ENCODE peak calls at places on chromosomes 1 and 21, in five cellular contexts. F, W, X, D and Q are unnamed samples.

GRCh38 chr1:240194120-240194519 is 102.4 kb downstream of the FMN2 start:
- DNase-seq in F (no peak), W (no peak), X (no peak), D (no peak), Q (no peak)

GRCh38 chr1:112788561-112788960 is 73.4 kb upstream of the PPM1J start:
- DNase-seq in F (no peak), W (no peak), X (no peak), D (peak; percentile 17), Q (no peak)

GRCh38 chr1:156368157-156368658 is 803 bp upstream of the RHBG start:
- DNase-seq in F (no peak), W (no peak), X (no peak), D (peak; percentile 31), Q (no peak)

GRCh38 chr1:23643668-23644554 is 47.7 kb upstream of the RPL11 start:
- DNase-seq in F (no peak), W (no peak), X (no peak), D (no peak), Q (no peak)

GRCh38 chr1:36207339-36207738 is 16.9 kb upstream of the THRAP3 start:
- DNase-seq in F (no peak), W (peak; percentile 69), X (no peak), D (peak; percentile 44), Q (no peak)

GRCh38 chr1:56202743-56203142 is 376.6 kb downstream of the PLPP3 start:
- DNase-seq in F (no peak), W (no peak), X (no peak), D (peak; percentile 55), Q (no peak)

GRCh38 chr1:178438432-178438831 is 58.3 kb downstream of the CLEC20A start:
- DNase-seq in F (peak; percentile 10), W (no peak), X (no peak), D (peak; percentile 24), Q (peak; percentile 9)

GRCh38 chr1:31407029-31407626 is 5.9 kb upstream of the SERINC2 start:
- DNase-seq in F (no peak), W (no peak), X (no peak), D (no peak), Q (no peak)

GRCh38 chr1:234617986-234618725 is 8.2 kb upstream of the IRF2BP2 start:
- DNase-seq in F (peak; percentile 33), W (no peak), X (no peak), D (peak; percentile 58), Q (peak; percentile 33)

GRCh38 chr1:161098161-161099068 is at the start of gene KLHDC9:
- DNase-seq in F (no peak), W (peak; percentile 96), X (peak; percentile 87), D (peak; percentile 84), Q (peak; percentile 89)

GRCh38 chr1:41678141-41678878 is 193.8 kb upstream of the EDN2 start:
- DNase-seq in F (no peak), W (no peak), X (no peak), D (no peak), Q (no peak)

GRCh38 chr1:7783178-7783711 is 846 bp upstream of the PER3 start:
- DNase-seq in F (peak; percentile 42), W (peak; percentile 90), X (no peak), D (peak; percentile 67), Q (no peak)

GRCh38 chr1:245441699-245442098 is 286.9 kb downstream of the KIF26B start:
- DNase-seq in F (no peak), W (no peak), X (no peak), D (peak; percentile 43), Q (no peak)

GRCh38 chr1:204359131-204359473 is 627 bp downstream of the PLEKHA6 start:
- DNase-seq in F (no peak), W (no peak), X (no peak), D (no peak), Q (no peak)

GRCh38 chr21:34017127-34017961 is 56.0 kb upstream of the MRPS6 start:
- DNase-seq in F (peak; percentile 24), W (no peak), X (no peak), D (no peak), Q (no peak)

GRCh38 chr1:181135462-181135781 is 46.9 kb downstream of the IER5 start:
- DNase-seq in F (no peak), W (no peak), X (no peak), D (peak; percentile 50), Q (no peak)

GRCh38 chr21:45138199-45139002 is 64.0 kb downstream of the ADARB1 start:
- DNase-seq in F (peak; percentile 56), W (peak; percentile 84), X (peak; percentile 39), D (peak; percentile 71), Q (peak; percentile 59)

GRCh38 chr1:213987422-213987875 is 324 bp upstream of the PROX1 start:
- DNase-seq in F (peak; percentile 54), W (no peak), X (no peak), D (no peak), Q (no peak)

GRCh38 chr1:23779826-23780371 is 1.7 kb downstream of the PITHD1 start:
- DNase-seq in F (no peak), W (no peak), X (no peak), D (peak; percentile 65), Q (no peak)

GRCh38 chr1:210332233-210332632 is 3.5 kb downstream of the HHAT start:
- DNase-seq in F (no peak), W (no peak), X (no peak), D (no peak), Q (no peak)

GRCh38 chr1:14955986-14956385 is 197.6 kb upstream of the TMEM51 start:
- DNase-seq in F (no peak), W (no peak), X (no peak), D (no peak), Q (no peak)

GRCh38 chr1:203467550-203467921 is 8.1 kb upstream of the PRELP start:
- DNase-seq in F (no peak), W (no peak), X (no peak), D (no peak), Q (no peak)

GRCh38 chr21:37074195-37074510 is 1.1 kb downstream of the TTC3 start:
- DNase-seq in F (no peak), W (no peak), X (no peak), D (no peak), Q (no peak)

GRCh38 chr1:154960446-154961136 is 991 bp downstream of the PYGO2 start:
- DNase-seq in F (no peak), W (no peak), X (no peak), D (no peak), Q (no peak)

GRCh38 chr1:215523128-215523861 is 43.8 kb upstream of the KCTD3 start:
- DNase-seq in F (no peak), W (no peak), X (no peak), D (peak; percentile 37), Q (no peak)

GRCh38 chr1:202016022-202016624 is 5.7 kb downstream of the ELF3 start:
- DNase-seq in F (no peak), W (no peak), X (no peak), D (no peak), Q (no peak)

GRCh38 chr1:22665752-22666151 is 12.7 kb downstream of the C1QB start:
- DNase-seq in F (peak; percentile 21), W (peak; percentile 63), X (no peak), D (peak; percentile 46), Q (peak; percentile 47)

DNA sequence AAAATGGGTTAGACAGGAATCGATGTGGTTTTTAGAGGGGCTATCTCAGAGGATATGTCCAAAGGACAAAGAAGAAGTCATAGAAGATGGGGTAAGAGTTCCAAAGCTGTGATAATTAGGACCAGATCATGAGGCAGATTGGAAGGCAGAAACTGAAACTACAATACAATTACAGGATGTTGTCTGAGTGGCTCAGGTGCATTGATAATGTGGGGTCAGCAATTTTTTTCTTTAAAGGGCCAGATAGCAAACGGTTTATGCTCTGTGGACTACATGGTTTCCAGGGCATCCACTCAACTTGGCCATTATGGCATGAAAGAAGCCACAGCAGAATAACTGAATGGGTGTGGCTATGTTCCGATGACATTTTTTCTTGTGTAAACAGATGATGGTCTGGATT is 198.2 kb upstream of the ADGRL4 start:
- DNase-seq in F (no peak), W (no peak), X (no peak), D (no peak), Q (no peak)
- H2BK12ac ChIP-seq in F (no peak overlapping the region), W (no peak overlapping the region), X (no peak overlapping the region), D (peak overlapping the region; percentile 27), Q (no peak overlapping the region)

GRCh38 chr21:29639366-29640232 is 300.2 kb downstream of the GRIK1 start:
- DNase-seq in F (no peak), W (no peak), X (no peak), D (no peak), Q (no peak)

GRCh38 chr21:29638761-29639327 is 301.0 kb downstream of the GRIK1 start:
- DNase-seq in F (no peak), W (no peak), X (no peak), D (no peak), Q (no peak)

GRCh38 chr21:29637553-29637952 is 302.2 kb downstream of the GRIK1 start:
- DNase-seq in F (no peak), W (no peak), X (no peak), D (no peak), Q (no peak)

GRCh38 chr21:29637126-29637525 is 302.7 kb downstream of the GRIK1 start:
- DNase-seq in F (no peak), W (no peak), X (no peak), D (no peak), Q (no peak)

GRCh38 chr21:29638138-29638537 is 301.7 kb downstream of the GRIK1 start:
- DNase-seq in F (no peak), W (no peak), X (no peak), D (no peak), Q (no peak)
- H2BK12ac ChIP-seq in F (no peak overlapping the region), W (no peak overlapping the region), X (no peak overlapping the region), D (no peak overlapping the region), Q (no peak overlapping the region)

GRCh38 chr1:162736184-162736583 is 54.3 kb upstream of the HSD17B7 start:
- DNase-seq in F (no peak), W (no peak), X (no peak), D (no peak), Q (no peak)
- H2BK12ac ChIP-seq in F (no peak overlapping the region), W (no peak overlapping the region), X (no peak overlapping the region), D (no peak overlapping the region), Q (no peak overlapping the region)

GRCh38 chr1:34603594-34603993 is 151.3 kb upstream of the GJB5 start:
- DNase-seq in F (no peak), W (no peak), X (no peak), D (no peak), Q (no peak)
- H2BK12ac ChIP-seq in F (no peak overlapping the region), W (no peak overlapping the region), X (no peak overlapping the region), D (no peak overlapping the region), Q (no peak overlapping the region)